ENCODE peak calls at places on chromosome 12, in eight cellular contexts. M is AG08396; S is AG09309; T is activated CD8-positive, alpha-beta memory T cell treated with anti-CD3 and anti-CD28 coated beads, Interleukin-2, amount 50 U/mL, for 4 hours; C is stimulated activated CD4-positive, alpha-beta T cell treated with anti-CD3 and anti-CD28 coated beads, TNF-alpha, amount 100 ng/mL, for 24 hours; U is effector memory CD8-positive, alpha-beta T cell; G is neural crest cell; Q is K562. R is an unnamed sample.

GRCh38 chr12:106739815-106740552 is 34.5 kb upstream of the RIC8B start:
- DNase-seq in M (peak), S (no peak), T (no peak), C (no peak), U (no peak), G (no peak), Q (peak), R (no peak)

GRCh38 chr12:5889381-5890047 is 55.5 kb downstream of the ANO2 start:
- DNase-seq in M (peak), S (no peak), T (no peak), C (peak), U (no peak), G (no peak), Q (peak), R (no peak)

GRCh38 chr12:85835810-85836715 is at the start of gene RASSF9:
- DNase-seq in M (no peak), S (peak), T (no peak), C (no peak), U (no peak), G (no peak), Q (no peak), R (no peak)

GRCh38 chr12:52838871-52839446 is 4.8 kb upstream of the KRT79 start:
- DNase-seq in M (no peak), S (no peak), T (no peak), C (no peak), U (no peak), G (no peak), Q (peak), R (no peak)

GRCh38 chr12:57416039-57416996 is 14.5 kb downstream of the R3HDM2 start:
- DNase-seq in M (no peak), S (no peak), T (no peak), C (no peak), U (no peak), G (no peak), Q (no peak), R (no peak)

GRCh38 chr12:128076188-128076587 is 190.8 kb upstream of the TMEM132C start:
- DNase-seq in M (peak), S (peak), T (no peak), C (no peak), U (no peak), G (no peak), Q (no peak), R (no peak)

GRCh38 chr12:103881261-103881660 is 40.2 kb upstream of the NT5DC3 start:
- DNase-seq in M (no peak), S (no peak), T (no peak), C (no peak), U (no peak), G (no peak), Q (no peak), R (no peak)

GRCh38 chr12:50686976-50687375 is 76.9 kb upstream of the ATF1 start:
- DNase-seq in M (no peak), S (no peak), T (no peak), C (no peak), U (no peak), G (no peak), Q (no peak), R (no peak)

GRCh38 chr12:34389378-34390170 is 367.3 kb downstream of the ALG10 start:
- DNase-seq in M (no peak), S (no peak), T (no peak), C (no peak), U (no peak), G (no peak), Q (no peak), R (no peak)

GRCh38 chr12:69290545-69291277 is 51.3 kb downstream of the CPSF6 start:
- DNase-seq in M (peak), S (peak), T (peak), C (peak), U (peak), G (peak), Q (peak), R (peak)

GRCh38 chr12:121579190-121579791 is 1.5 kb downstream of the KDM2B start:
- DNase-seq in M (peak), S (no peak), T (peak), C (no peak), U (peak), G (peak), Q (peak), R (peak)

GRCh38 chr12:85445060-85445938 is 165.3 kb downstream of the ALX1 start:
- DNase-seq in M (no peak), S (no peak), T (no peak), C (no peak), U (no peak), G (no peak), Q (no peak), R (no peak)

GRCh38 chr12:131736807-131737484 is 26.1 kb downstream of the SFSWAP start:
- DNase-seq in M (peak), S (no peak), T (no peak), C (no peak), U (no peak), G (no peak), Q (no peak), R (no peak)

GRCh38 chr12:45745861-45746277 is 16.4 kb downstream of the ARID2 start:
- DNase-seq in M (peak), S (no peak), T (no peak), C (no peak), U (no peak), G (no peak), Q (no peak), R (no peak)

R was measured in activated T-helper 9 cell treated with anti-CD3 and anti-CD28 coated beads, Interleukin-2, amount 50 U/mL, for 16 hours.